ENCODE peak calls at places on chromosome 15, in seven cellular contexts. W, Z, K, L, Q, J and M are unnamed samples.

GRCh38 chr15:78563092-78563491 is 2.2 kb upstream of the CHRNA5 start:
- DNase-seq in W (no peak), Z (no peak), K (no peak), L (no peak), Q (no peak), J (no peak), M (no peak)

GRCh38 chr15:99953886-99954285 is 220.6 kb upstream of the LYSMD4 start:
- DNase-seq in W (no peak), Z (no peak), K (no peak), L (no peak), Q (no peak), J (no peak), M (no peak)

GRCh38 chr15:25179673-25180511 is 225.1 kb downstream of the SNRPN start:
- DNase-seq in W (no peak), Z (no peak), K (no peak), L (no peak), Q (no peak), J (no peak), M (no peak)

GRCh38 chr15:55993804-55994539 is 560 bp upstream of the NEDD4 start:
- DNase-seq in W (no peak), Z (peak), K (no peak), L (peak), Q (peak), J (no peak), M (no peak)

GRCh38 chr15:26518885-26519284 is 254.0 kb downstream of the GABRB3 start:
- DNase-seq in W (no peak), Z (no peak), K (no peak), L (no peak), Q (no peak), J (no peak), M (no peak)

GRCh38 chr15:33551860-33552259 is 241.1 kb downstream of the RYR3 start:
- DNase-seq in W (no peak), Z (no peak), K (no peak), L (no peak), Q (no peak), J (no peak), M (no peak)

GRCh38 chr15:66739287-66739686 is 37.3 kb downstream of the SMAD6 start:
- DNase-seq in W (no peak), Z (no peak), K (no peak), L (no peak), Q (no peak), J (no peak), M (no peak)

GRCh38 chr15:44710236-44711088 is 661 bp downstream of the PATL2 start:
- DNase-seq in W (peak), Z (no peak), K (no peak), L (no peak), Q (no peak), J (peak), M (peak)

GRCh38 chr15:67941643-67942315 is 101.9 kb upstream of the RNU6-1 start:
- DNase-seq in W (no peak), Z (no peak), K (no peak), L (no peak), Q (peak), J (no peak), M (peak)

GRCh38 chr15:87631093-87631492 is 625.4 kb downstream of the NTRK3 start:
- DNase-seq in W (no peak), Z (no peak), K (no peak), L (no peak), Q (no peak), J (no peak), M (no peak)

GRCh38 chr15:73754461-73754860 is 1.3 kb upstream of the INSYN1 start:
- DNase-seq in W (no peak), Z (no peak), K (no peak), L (no peak), Q (no peak), J (no peak), M (no peak)

GRCh38 chr15:84609818-84610525 is 9.2 kb downstream of the ZSCAN2 start:
- DNase-seq in W (no peak), Z (no peak), K (no peak), L (no peak), Q (no peak), J (no peak), M (no peak)

GRCh38 chr15:99106417-99107220 is 1.7 kb downstream of the SYNM start:
- DNase-seq in W (no peak), Z (no peak), K (no peak), L (no peak), Q (no peak), J (no peak), M (no peak)

GRCh38 chr15:70748281-70748747 is 15.0 kb downstream of the UACA start:
- DNase-seq in W (no peak), Z (peak), K (no peak), L (no peak), Q (no peak), J (no peak), M (peak)

GRCh38 chr15:42796955-42797779 is 60.2 kb upstream of the CDAN1 start:
- DNase-seq in W (no peak), Z (no peak), K (no peak), L (no peak), Q (no peak), J (no peak), M (no peak)

GRCh38 chr15:70375006-70375409 is 277.3 kb upstream of the TLE3 start:
- DNase-seq in W (no peak), Z (peak), K (no peak), L (no peak), Q (no peak), J (no peak), M (peak)

GRCh38 chr15:97718509-97718908 is 242.0 kb upstream of the ARRDC4 start:
- DNase-seq in W (no peak), Z (no peak), K (no peak), L (no peak), Q (no peak), J (no peak), M (no peak)

GRCh38 chr15:70093070-70093469 is 4.6 kb downstream of the TLE3 start:
- DNase-seq in W (no peak), Z (no peak), K (no peak), L (no peak), Q (peak), J (no peak), M (no peak)

DNA sequence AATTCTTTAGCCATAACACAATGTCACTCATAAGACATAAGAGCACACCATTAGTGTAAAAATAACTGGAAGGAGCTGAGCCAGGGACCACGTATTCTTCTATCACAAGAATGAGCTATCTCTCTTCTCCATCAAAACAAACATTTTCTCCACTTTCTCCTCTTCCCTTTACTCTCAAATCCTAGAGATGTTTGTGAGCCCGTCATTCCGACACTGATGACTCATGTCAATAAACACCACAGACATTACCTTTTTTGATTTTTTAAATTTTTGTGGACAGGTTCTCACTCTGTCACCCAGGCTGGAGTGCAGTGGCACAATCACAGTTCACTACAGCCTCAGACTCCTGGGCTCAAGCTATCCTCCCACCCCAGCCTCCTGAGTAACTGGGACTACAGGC is 86.6 kb downstream of the MEX3B start:
- DNase-seq in W (no peak), Z (no peak), K (no peak), L (no peak), Q (no peak), J (no peak), M (no peak)
- TF ChIP-seq JUND in W (no peak), Z (no peak), K (no peak), L (peak), Q (no peak), J (peak), M (no peak)

GRCh38 chr15:76347507-76348055 is 11.0 kb downstream of the ISL2 start:
- DNase-seq in W (no peak), Z (no peak), K (no peak), L (no peak), Q (no peak), J (no peak), M (no peak)

GRCh38 chr15:76346666-76347506 is 10.3 kb downstream of the ISL2 start:
- DNase-seq in W (no peak), Z (peak), K (no peak), L (no peak), Q (no peak), J (no peak), M (no peak)

GRCh38 chr15:76343313-76343996 is 6.9 kb downstream of the ISL2 start:
- DNase-seq in W (no peak), Z (no peak), K (no peak), L (no peak), Q (no peak), J (no peak), M (no peak)

GRCh38 chr15:76345269-76345879 is 8.8 kb downstream of the ISL2 start:
- DNase-seq in W (no peak), Z (no peak), K (no peak), L (no peak), Q (no peak), J (no peak), M (no peak)

GRCh38 chr15:76345880-76346665 is 9.5 kb downstream of the ISL2 start:
- DNase-seq in W (no peak), Z (no peak), K (no peak), L (no peak), Q (peak), J (no peak), M (no peak)
- TF ChIP-seq JUND in W (no peak), Z (no peak), K (no peak), L (no peak), Q (no peak), J (no peak), M (no peak)

DNA sequence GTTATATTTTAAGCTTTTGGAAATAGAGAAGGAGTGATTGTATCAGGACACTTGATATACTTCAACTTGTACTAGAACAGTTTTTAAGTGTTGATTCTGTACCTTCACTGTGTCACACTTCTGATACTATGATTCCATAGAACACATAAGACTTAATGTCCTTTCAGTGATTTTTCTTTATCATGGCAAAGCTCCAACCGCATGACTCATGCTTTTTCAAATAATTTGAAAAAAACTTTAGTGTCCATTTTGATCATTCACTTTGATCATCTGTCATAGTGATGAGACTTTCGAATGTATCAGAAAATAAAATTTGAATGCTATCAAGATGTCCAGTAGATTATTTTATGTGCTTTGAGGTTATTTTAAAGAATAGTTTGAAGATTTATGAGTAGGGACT is 32.0 kb downstream of the AP4E1 start:
- DNase-seq in W (no peak), Z (no peak), K (no peak), L (no peak), Q (peak), J (no peak), M (no peak)
- TF ChIP-seq JUND in W (no peak), Z (no peak), K (no peak), L (no peak), Q (no peak), J (no peak), M (no peak)

DNA sequence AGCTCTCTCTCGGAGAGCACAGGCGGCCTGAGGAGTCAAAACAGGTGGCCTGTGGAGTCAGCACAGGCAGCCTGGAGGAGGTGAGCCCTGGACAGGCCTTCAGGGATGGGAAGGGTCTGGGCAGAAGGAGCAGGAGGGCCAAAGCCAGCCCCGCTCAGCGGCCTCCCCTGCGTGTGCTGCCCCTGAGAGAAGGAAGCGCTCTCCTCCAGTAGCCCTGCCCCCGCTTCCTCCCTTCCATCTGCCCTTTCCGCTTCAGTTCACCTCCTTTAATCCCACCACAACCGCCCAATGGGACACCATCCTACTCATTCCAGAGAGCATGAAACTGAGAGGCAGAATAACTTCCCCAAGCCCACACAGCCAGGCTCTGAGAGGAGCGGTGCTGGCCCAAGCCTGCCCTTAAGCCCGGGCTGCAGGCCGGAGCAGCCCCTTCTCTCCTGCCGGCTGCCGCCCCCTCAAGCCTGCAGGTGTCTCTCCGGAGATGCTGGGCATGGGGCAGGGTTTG is 3.2 kb upstream of the NR2E3 start:
- DNase-seq in W (no peak), Z (peak), K (no peak), L (no peak), Q (no peak), J (no peak), M (no peak)
- TF ChIP-seq JUND in W (no peak), Z (no peak), K (no peak), L (no peak), Q (no peak), J (no peak), M (no peak)

DNA sequence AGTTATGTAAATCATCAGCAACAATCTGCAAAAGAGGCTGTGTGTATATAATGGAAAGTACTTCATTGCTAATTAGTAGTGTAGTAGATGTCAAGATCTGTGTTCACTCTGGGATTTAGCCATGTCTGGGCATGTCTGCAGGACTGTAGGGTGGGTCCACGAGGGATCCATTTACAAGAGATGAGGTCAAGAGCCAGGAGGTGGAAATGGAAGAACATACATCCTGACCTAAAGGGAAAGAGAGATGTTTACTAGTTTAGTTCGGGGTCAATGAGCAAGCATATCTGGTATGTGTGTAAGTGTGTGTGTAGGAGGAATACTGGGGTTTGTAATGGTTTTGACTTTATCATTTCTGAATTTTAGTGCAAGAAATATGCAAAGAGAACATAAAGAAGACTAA is 171.5 kb upstream of the NANOGP8 start:
- DNase-seq in W (no peak), Z (no peak), K (no peak), L (no peak), Q (no peak), J (no peak), M (no peak)
- TF ChIP-seq JUND in W (no peak), Z (no peak), K (no peak), L (no peak), Q (no peak), J (no peak), M (no peak)

DNA sequence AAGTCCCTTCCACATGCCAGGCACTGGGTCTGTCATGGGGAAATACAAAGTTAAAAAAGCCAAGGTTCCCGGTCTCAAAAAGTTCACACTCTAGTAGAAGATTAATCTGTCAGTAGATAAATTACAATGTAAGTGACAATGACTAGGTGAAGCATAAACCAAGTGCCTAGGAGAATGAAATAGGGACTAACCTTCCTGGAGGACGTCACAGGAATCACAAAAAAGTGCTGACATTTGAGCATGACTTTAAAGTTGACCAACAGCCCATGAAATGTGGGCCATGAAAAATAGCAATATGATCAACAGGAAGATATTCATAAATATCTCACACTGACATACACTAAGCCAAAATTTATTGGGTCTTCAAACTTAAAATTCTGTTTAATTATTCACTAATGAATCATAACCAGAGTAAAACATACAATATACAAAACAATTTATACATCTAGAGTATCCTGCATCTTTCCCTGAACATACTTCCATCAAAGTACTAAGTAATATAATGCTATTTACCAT is 20.0 kb downstream of the COPS2 start:
- DNase-seq in W (no peak), Z (no peak), K (no peak), L (no peak), Q (no peak), J (no peak), M (no peak)
- TF ChIP-seq JUND in W (no peak), Z (no peak), K (no peak), L (no peak), Q (no peak), J (no peak), M (no peak)